ENCODE peak calls at places on chromosomes 3 and 15, in eight cellular contexts. R is CD4-positive, alpha-beta T cell; K is GM06990; O is AG09319; Q is psoas muscle; H is activated CD8-positive, alpha-beta memory T cell treated with anti-CD3 and anti-CD28 coated beads, Interleukin-2, amount 50 U/mL, for 48 hours; P is HS-27A; I is stimulated activated naive B cell treated with anti-CD40 and anti-IgM and Interleukin-4, amounts not matched to agents 10 μg/mL and 1 μg/mL and 100 μg/mL, for 72 hours. T is an unnamed sample.

GRCh38 chr3:5646030-5646368 is 458.5 kb downstream of the EDEM1 start:
- DNase-seq in R (no peak), K (no peak), O (no peak), Q (no peak), H (no peak), P (no peak), I (no peak), T (no peak)

GRCh38 chr15:41972341-41973237 is at the start of gene EHD4:
- DNase-seq in R (peak), K (peak), O (peak), Q (peak), H (peak), P (peak), I (peak), T (peak)

GRCh38 chr15:93038064-93038705 is 50.8 kb downstream of the RGMA start:
- DNase-seq in R (no peak), K (no peak), O (no peak), Q (peak), H (no peak), P (no peak), I (no peak), T (no peak)

GRCh38 chr15:75454471-75455418 is 3.3 kb upstream of the SIN3A start:
- DNase-seq in R (peak), K (peak), O (no peak), Q (peak), H (peak), P (peak), I (peak), T (peak)

GRCh38 chr3:125433611-125434041 is 58.5 kb upstream of the ZNF148 start:
- DNase-seq in R (no peak), K (no peak), O (no peak), Q (no peak), H (no peak), P (no peak), I (no peak), T (no peak)

GRCh38 chr3:136380530-136380929 is 130.4 kb downstream of the PCCB start:
- DNase-seq in R (no peak), K (no peak), O (no peak), Q (no peak), H (no peak), P (no peak), I (no peak), T (no peak)

GRCh38 chr3:42688487-42689420 is 3.4 kb downstream of the KLHL40 start:
- DNase-seq in R (no peak), K (no peak), O (no peak), Q (peak), H (no peak), P (no peak), I (no peak), T (no peak)

GRCh38 chr15:43509002-43509922 is 8.1 kb upstream of the MAP1A start:
- DNase-seq in R (no peak), K (no peak), O (no peak), Q (peak), H (no peak), P (no peak), I (no peak), T (no peak)

GRCh38 chr3:152558386-152558785 is 276.5 kb upstream of the P2RY1 start:
- DNase-seq in R (no peak), K (no peak), O (no peak), Q (no peak), H (no peak), P (no peak), I (no peak), T (no peak)

GRCh38 chr3:150129181-150129580 is 158.5 kb upstream of the PFN2 start:
- DNase-seq in R (no peak), K (no peak), O (no peak), Q (no peak), H (no peak), P (no peak), I (no peak), T (no peak)

GRCh38 chr3:183844606-183845005 is 19.2 kb upstream of the MAP6D1 start:
- DNase-seq in R (no peak), K (no peak), O (peak), Q (no peak), H (no peak), P (peak), I (no peak), T (no peak)

GRCh38 chr3:11769704-11770103 is 77.0 kb downstream of the TAMM41 start:
- DNase-seq in R (no peak), K (no peak), O (no peak), Q (no peak), H (no peak), P (no peak), I (no peak), T (no peak)

GRCh38 chr3:148866261-148866660 is 1.2 kb downstream of the CPA3 start:
- DNase-seq in R (no peak), K (no peak), O (no peak), Q (no peak), H (no peak), P (peak), I (no peak), T (no peak)

GRCh38 chr3:18345015-18345367 is 80.1 kb downstream of the SATB1 start:
- DNase-seq in R (no peak), K (no peak), O (no peak), Q (no peak), H (no peak), P (no peak), I (no peak), T (no peak)

GRCh38 chr3:44862221-44862637 is 517 bp downstream of the TMEM42 start:
- DNase-seq in R (no peak), K (no peak), O (no peak), Q (no peak), H (no peak), P (peak), I (no peak), T (no peak)

GRCh38 chr15:88498991-88499390 is 31.5 kb downstream of the MRPS11 start:
- DNase-seq in R (no peak), K (no peak), O (no peak), Q (no peak), H (no peak), P (no peak), I (no peak), T (no peak)

GRCh38 chr15:58924326-58924725 is 9.2 kb downstream of the SLTM start:
- DNase-seq in R (no peak), K (no peak), O (no peak), Q (no peak), H (no peak), P (no peak), I (no peak), T (no peak)

GRCh38 chr3:45595364-45596154 is 1.0 kb downstream of the LIMD1 start:
- DNase-seq in R (no peak), K (peak), O (no peak), Q (peak), H (no peak), P (no peak), I (no peak), T (no peak)

GRCh38 chr3:177777699-177778098 is 580.4 kb upstream of the TBL1XR1 start:
- DNase-seq in R (peak), K (peak), O (no peak), Q (peak), H (no peak), P (no peak), I (peak), T (no peak)

GRCh38 chr3:52502808-52503350 is 7.7 kb downstream of the STAB1 start:
- DNase-seq in R (no peak), K (no peak), O (no peak), Q (no peak), H (no peak), P (no peak), I (no peak), T (no peak)

GRCh38 chr15:78000089-78000926 is 77.2 kb downstream of the TBC1D2B start:
- DNase-seq in R (peak), K (peak), O (no peak), Q (peak), H (peak), P (no peak), I (peak), T (no peak)

GRCh38 chr3:24493951-24494615 is 567 bp downstream of the THRB start:
- DNase-seq in R (no peak), K (no peak), O (no peak), Q (peak), H (no peak), P (no peak), I (peak), T (peak)

GRCh38 chr3:119257654-119258410 is 17.2 kb upstream of the B4GALT4 start:
- DNase-seq in R (no peak), K (no peak), O (no peak), Q (no peak), H (no peak), P (no peak), I (no peak), T (no peak)

GRCh38 chr3:46337911-46338310 is 16.0 kb upstream of the CCR2 start:
- DNase-seq in R (no peak), K (no peak), O (no peak), Q (no peak), H (no peak), P (no peak), I (no peak), T (no peak)

GRCh38 chr15:65106011-65106590 is 8.9 kb downstream of the UBAP1L start:
- DNase-seq in R (no peak), K (no peak), O (no peak), Q (no peak), H (no peak), P (no peak), I (no peak), T (no peak)

GRCh38 chr15:75182187-75183131 is 19.2 kb upstream of the C15orf39 start:
- DNase-seq in R (no peak), K (no peak), O (no peak), Q (no peak), H (no peak), P (no peak), I (no peak), T (peak)

GRCh38 chr3:109774108-109774507 is 436.8 kb upstream of the DPPA4 start:
- DNase-seq in R (no peak), K (no peak), O (no peak), Q (no peak), H (no peak), P (no peak), I (no peak), T (no peak)

GRCh38 chr15:72445426-72445825 is 28.7 kb upstream of the ARIH1 start:
- DNase-seq in R (no peak), K (no peak), O (no peak), Q (no peak), H (no peak), P (no peak), I (no peak), T (no peak)

GRCh38 chr3:66039590-66039887 is 821 bp upstream of the MAGI1 start:
- DNase-seq in R (no peak), K (peak), O (no peak), Q (peak), H (no peak), P (no peak), I (no peak), T (no peak)

GRCh38 chr15:28896944-28897343 is 11.2 kb downstream of the APBA2 start:
- DNase-seq in R (no peak), K (no peak), O (peak), Q (no peak), H (no peak), P (peak), I (no peak), T (no peak)

GRCh38 chr3:179015551-179016020 is 56.0 kb downstream of the ZMAT3 start:
- DNase-seq in R (peak), K (peak), O (peak), Q (no peak), H (no peak), P (peak), I (peak), T (no peak)

GRCh38 chr3:104628185-104628789 is 738.4 kb upstream of the ALCAM start:
- DNase-seq in R (no peak), K (no peak), O (peak), Q (no peak), H (no peak), P (peak), I (no peak), T (no peak)

GRCh38 chr15:96887730-96888129 is 557.2 kb downstream of the NR2F2 start:
- DNase-seq in R (no peak), K (no peak), O (no peak), Q (no peak), H (no peak), P (no peak), I (no peak), T (no peak)

GRCh38 chr3:167032267-167032876 is 347.7 kb downstream of the ZBBX start:
- DNase-seq in R (no peak), K (no peak), O (no peak), Q (no peak), H (no peak), P (peak), I (no peak), T (no peak)

GRCh38 chr15:48131324-48131723 is 10.5 kb downstream of the SLC24A5 start:
- DNase-seq in R (no peak), K (no peak), O (no peak), Q (no peak), H (no peak), P (no peak), I (no peak), T (no peak)

GRCh38 chr3:143170043-143170442 is 50.5 kb downstream of the CHST2 start:
- DNase-seq in R (no peak), K (no peak), O (no peak), Q (no peak), H (no peak), P (no peak), I (no peak), T (no peak)

GRCh38 chr3:102741694-102742093 is 306.9 kb downstream of the ZPLD1 start:
- DNase-seq in R (no peak), K (no peak), O (no peak), Q (no peak), H (no peak), P (no peak), I (no peak), T (no peak)

GRCh38 chr3:123202451-123202850 is 708 bp downstream of the SEC22A start:
- DNase-seq in R (no peak), K (no peak), O (no peak), Q (no peak), H (no peak), P (peak), I (no peak), T (no peak)